ENCODE peak calls at places on chromosome 14, in eight cellular contexts. One of them, this sample, is unnamed.

GRCh38 chr14:24818823-24819341 is 184.9 kb upstream of the GZMB start:
- DNase-seq in HTR-8/SVneo: no peak
- DNase-seq in endothelial cell of umbilical vein: no peak
- DNase-seq in NCI-H1436: no peak
- DNase-seq in ELR: no peak
- DNase-seq in NCI-H460: no peak
- DNase-seq in iris pigment epithelial cell: no peak
- DNase-seq in M059J: no peak
- DNase-seq in this sample: no peak

GRCh38 chr14:57871487-57872080 is 5.7 kb upstream of the SLC35F4 start:
- DNase-seq in HTR-8/SVneo: peak; percentile 13
- DNase-seq in endothelial cell of umbilical vein: peak; percentile 26
- DNase-seq in NCI-H1436: peak; percentile 17
- DNase-seq in ELR: peak; percentile 63
- DNase-seq in NCI-H460: peak; percentile 9
- DNase-seq in iris pigment epithelial cell: peak; percentile 53
- DNase-seq in M059J: peak; percentile 59
- DNase-seq in this sample: no peak

GRCh38 chr14:49497725-49498348 is 88.3 kb downstream of the RPS29 start:
- DNase-seq in HTR-8/SVneo: peak; percentile 53
- DNase-seq in endothelial cell of umbilical vein: peak; percentile 78
- DNase-seq in NCI-H1436: peak; percentile 52
- DNase-seq in ELR: peak; percentile 80
- DNase-seq in NCI-H460: peak; percentile 63
- DNase-seq in iris pigment epithelial cell: peak; percentile 74
- DNase-seq in M059J: peak; percentile 66
- DNase-seq in this sample: no peak

GRCh38 chr14:71115306-71115705 is 208.0 kb downstream of the PCNX1 start:
- DNase-seq in HTR-8/SVneo: no peak
- DNase-seq in endothelial cell of umbilical vein: no peak
- DNase-seq in NCI-H1436: no peak
- DNase-seq in ELR: no peak
- DNase-seq in NCI-H460: no peak
- DNase-seq in iris pigment epithelial cell: no peak
- DNase-seq in M059J: no peak
- DNase-seq in this sample: no peak

GRCh38 chr14:56494167-56494566 is 85.4 kb upstream of the TMEM260 start:
- DNase-seq in HTR-8/SVneo: no peak
- DNase-seq in endothelial cell of umbilical vein: no peak
- DNase-seq in NCI-H1436: no peak
- DNase-seq in ELR: no peak
- DNase-seq in NCI-H460: no peak
- DNase-seq in iris pigment epithelial cell: no peak
- DNase-seq in M059J: no peak
- DNase-seq in this sample: no peak

GRCh38 chr14:93715279-93715927 is 72.9 kb downstream of the PRIMA1 start:
- DNase-seq in HTR-8/SVneo: no peak
- DNase-seq in endothelial cell of umbilical vein: no peak
- DNase-seq in NCI-H1436: no peak
- DNase-seq in ELR: no peak
- DNase-seq in NCI-H460: no peak
- DNase-seq in iris pigment epithelial cell: no peak
- DNase-seq in M059J: no peak
- DNase-seq in this sample: no peak

GRCh38 chr14:74572829-74573360 is 39.1 kb downstream of the LTBP2 start:
- DNase-seq in HTR-8/SVneo: no peak
- DNase-seq in endothelial cell of umbilical vein: peak; percentile 43
- DNase-seq in NCI-H1436: no peak
- DNase-seq in ELR: peak; percentile 35
- DNase-seq in NCI-H460: peak; percentile 20
- DNase-seq in iris pigment epithelial cell: peak; percentile 83
- DNase-seq in M059J: peak; percentile 88
- DNase-seq in this sample: no peak

GRCh38 chr14:61476737-61477410 is 155.5 kb downstream of the PRKCH start:
- DNase-seq in HTR-8/SVneo: peak; percentile 97
- DNase-seq in endothelial cell of umbilical vein: peak; percentile 100
- DNase-seq in NCI-H1436: no peak
- DNase-seq in ELR: peak; percentile 92
- DNase-seq in NCI-H460: peak; percentile 95
- DNase-seq in iris pigment epithelial cell: peak; percentile 99
- DNase-seq in M059J: peak; percentile 94
- DNase-seq in this sample: peak; percentile 47

GRCh38 chr14:24965934-24966593 is 83.9 kb downstream of the STXBP6 start:
- DNase-seq in HTR-8/SVneo: peak; percentile 76
- DNase-seq in endothelial cell of umbilical vein: peak; percentile 29
- DNase-seq in NCI-H1436: no peak
- DNase-seq in ELR: peak; percentile 20
- DNase-seq in NCI-H460: peak; percentile 82
- DNase-seq in iris pigment epithelial cell: peak; percentile 84
- DNase-seq in M059J: peak; percentile 13
- DNase-seq in this sample: no peak

GRCh38 chr14:94540031-94540794 is 21.0 kb upstream of the SERPINA4 start:
- DNase-seq in HTR-8/SVneo: no peak
- DNase-seq in endothelial cell of umbilical vein: peak; percentile 43
- DNase-seq in NCI-H1436: no peak
- DNase-seq in ELR: no peak
- DNase-seq in NCI-H460: no peak
- DNase-seq in iris pigment epithelial cell: peak; percentile 19
- DNase-seq in M059J: peak; percentile 28
- DNase-seq in this sample: no peak

GRCh38 chr14:98685725-98686124 is 586.3 kb downstream of the BCL11B start:
- DNase-seq in HTR-8/SVneo: no peak
- DNase-seq in endothelial cell of umbilical vein: no peak
- DNase-seq in NCI-H1436: no peak
- DNase-seq in ELR: no peak
- DNase-seq in NCI-H460: no peak
- DNase-seq in iris pigment epithelial cell: no peak
- DNase-seq in M059J: no peak
- DNase-seq in this sample: no peak

GRCh38 chr14:53979141-53979673 is 22.6 kb upstream of the BMP4 start:
- DNase-seq in HTR-8/SVneo: peak; percentile 36
- DNase-seq in endothelial cell of umbilical vein: no peak
- DNase-seq in NCI-H1436: no peak
- DNase-seq in ELR: no peak
- DNase-seq in NCI-H460: no peak
- DNase-seq in iris pigment epithelial cell: peak; percentile 33
- DNase-seq in M059J: peak; percentile 95
- DNase-seq in this sample: no peak

GRCh38 chr14:88359500-88359899 is 26.0 kb upstream of the SPATA7 start:
- DNase-seq in HTR-8/SVneo: no peak
- DNase-seq in endothelial cell of umbilical vein: no peak
- DNase-seq in NCI-H1436: no peak
- DNase-seq in ELR: no peak
- DNase-seq in NCI-H460: no peak
- DNase-seq in iris pigment epithelial cell: no peak
- DNase-seq in M059J: no peak
- DNase-seq in this sample: no peak

GRCh38 chr14:53946404-53947400 is 9.9 kb downstream of the BMP4 start:
- DNase-seq in HTR-8/SVneo: no peak
- DNase-seq in endothelial cell of umbilical vein: no peak
- DNase-seq in NCI-H1436: no peak
- DNase-seq in ELR: no peak
- DNase-seq in NCI-H460: no peak
- DNase-seq in iris pigment epithelial cell: no peak
- DNase-seq in M059J: peak; percentile 17
- DNase-seq in this sample: no peak

GRCh38 chr14:81176224-81176623 is 44.5 kb downstream of the GTF2A1 start:
- DNase-seq in HTR-8/SVneo: no peak
- DNase-seq in endothelial cell of umbilical vein: no peak
- DNase-seq in NCI-H1436: no peak
- DNase-seq in ELR: no peak
- DNase-seq in NCI-H460: no peak
- DNase-seq in iris pigment epithelial cell: no peak
- DNase-seq in M059J: no peak
- DNase-seq in this sample: no peak

GRCh38 chr14:51719970-51720369 is 68.3 kb downstream of the FRMD6 start:
- DNase-seq in HTR-8/SVneo: no peak
- DNase-seq in endothelial cell of umbilical vein: no peak
- DNase-seq in NCI-H1436: no peak
- DNase-seq in ELR: no peak
- DNase-seq in NCI-H460: no peak
- DNase-seq in iris pigment epithelial cell: no peak
- DNase-seq in M059J: no peak
- DNase-seq in this sample: no peak

GRCh38 chr14:64510825-64511679 is 6.5 kb downstream of the ZBTB1 start:
- DNase-seq in HTR-8/SVneo: peak; percentile 90
- DNase-seq in endothelial cell of umbilical vein: peak; percentile 72
- DNase-seq in NCI-H1436: peak; percentile 63
- DNase-seq in ELR: peak; percentile 82
- DNase-seq in NCI-H460: peak; percentile 68
- DNase-seq in iris pigment epithelial cell: peak; percentile 69
- DNase-seq in M059J: peak; percentile 72
- DNase-seq in this sample: peak; percentile 44

GRCh38 chr14:67513631-67514108 is 19.4 kb upstream of the PLEKHH1 start:
- DNase-seq in HTR-8/SVneo: no peak
- DNase-seq in endothelial cell of umbilical vein: no peak
- DNase-seq in NCI-H1436: no peak
- DNase-seq in ELR: no peak
- DNase-seq in NCI-H460: no peak
- DNase-seq in iris pigment epithelial cell: no peak
- DNase-seq in M059J: peak; percentile 32
- DNase-seq in this sample: no peak

GRCh38 chr14:105840266-105841021 is 314.1 kb downstream of the TMEM121 start:
- DNase-seq in HTR-8/SVneo: no peak
- DNase-seq in endothelial cell of umbilical vein: no peak
- DNase-seq in NCI-H1436: no peak
- DNase-seq in ELR: no peak
- DNase-seq in NCI-H460: no peak
- DNase-seq in iris pigment epithelial cell: no peak
- DNase-seq in M059J: no peak
- DNase-seq in this sample: peak; percentile 12

GRCh38 chr14:86055512-86055911 is 525.6 kb downstream of the FLRT2 start:
- DNase-seq in HTR-8/SVneo: peak; percentile 9
- DNase-seq in endothelial cell of umbilical vein: peak; percentile 19
- DNase-seq in NCI-H1436: no peak
- DNase-seq in ELR: peak; percentile 1
- DNase-seq in NCI-H460: peak; percentile 35
- DNase-seq in iris pigment epithelial cell: peak; percentile 26
- DNase-seq in M059J: no peak
- DNase-seq in this sample: no peak

GRCh38 chr14:105315941-105316562 is 1.5 kb downstream of the PACS2 start:
- DNase-seq in HTR-8/SVneo: no peak
- DNase-seq in endothelial cell of umbilical vein: no peak
- DNase-seq in NCI-H1436: no peak
- DNase-seq in ELR: no peak
- DNase-seq in NCI-H460: no peak
- DNase-seq in iris pigment epithelial cell: no peak
- DNase-seq in M059J: peak; percentile 51
- DNase-seq in this sample: peak; percentile 29

GRCh38 chr14:101619484-101619883 is 58.2 kb downstream of the DIO3 start:
- DNase-seq in HTR-8/SVneo: no peak
- DNase-seq in endothelial cell of umbilical vein: no peak
- DNase-seq in NCI-H1436: no peak
- DNase-seq in ELR: no peak
- DNase-seq in NCI-H460: no peak
- DNase-seq in iris pigment epithelial cell: no peak
- DNase-seq in M059J: no peak
- DNase-seq in this sample: no peak

GRCh38 chr14:33810308-33810707 is 140.6 kb downstream of the EGLN3 start:
- DNase-seq in HTR-8/SVneo: no peak
- DNase-seq in endothelial cell of umbilical vein: no peak
- DNase-seq in NCI-H1436: no peak
- DNase-seq in ELR: no peak
- DNase-seq in NCI-H460: no peak
- DNase-seq in iris pigment epithelial cell: peak; percentile 35
- DNase-seq in M059J: no peak
- DNase-seq in this sample: no peak

GRCh38 chr14:90778468-90779255 is 37.6 kb downstream of the TTC7B start:
- DNase-seq in HTR-8/SVneo: no peak
- DNase-seq in endothelial cell of umbilical vein: no peak
- DNase-seq in NCI-H1436: peak; percentile 91
- DNase-seq in ELR: no peak
- DNase-seq in NCI-H460: no peak
- DNase-seq in iris pigment epithelial cell: no peak
- DNase-seq in M059J: no peak
- DNase-seq in this sample: no peak

GRCh38 chr14:90691627-90692026 is 124.6 kb downstream of the TTC7B start:
- DNase-seq in HTR-8/SVneo: no peak
- DNase-seq in endothelial cell of umbilical vein: no peak
- DNase-seq in NCI-H1436: no peak
- DNase-seq in ELR: no peak
- DNase-seq in NCI-H460: no peak
- DNase-seq in iris pigment epithelial cell: peak; percentile 48
- DNase-seq in M059J: no peak
- DNase-seq in this sample: no peak

GRCh38 chr14:105711058-105711620 is 184.8 kb downstream of the TMEM121 start:
- DNase-seq in HTR-8/SVneo: no peak
- DNase-seq in endothelial cell of umbilical vein: no peak
- DNase-seq in NCI-H1436: no peak
- DNase-seq in ELR: no peak
- DNase-seq in NCI-H460: no peak
- DNase-seq in iris pigment epithelial cell: no peak
- DNase-seq in M059J: no peak
- DNase-seq in this sample: no peak

GRCh38 chr14:102819176-102819628 is 42.0 kb downstream of the TRAF3 start:
- DNase-seq in HTR-8/SVneo: no peak
- DNase-seq in endothelial cell of umbilical vein: no peak
- DNase-seq in NCI-H1436: no peak
- DNase-seq in ELR: no peak
- DNase-seq in NCI-H460: no peak
- DNase-seq in iris pigment epithelial cell: no peak
- DNase-seq in M059J: no peak
- DNase-seq in this sample: peak; percentile 33

GRCh38 chr14:101078105-101078891 is 174.8 kb upstream of the RTL1 start:
- DNase-seq in HTR-8/SVneo: no peak
- DNase-seq in endothelial cell of umbilical vein: no peak
- DNase-seq in NCI-H1436: no peak
- DNase-seq in ELR: no peak
- DNase-seq in NCI-H460: no peak
- DNase-seq in iris pigment epithelial cell: no peak
- DNase-seq in M059J: no peak
- DNase-seq in this sample: no peak

This sample was measured in activated T-cell treated with anti-CD3 and anti-CD28 coated beads, Interleukin-2, amount 50 U/mL, for 1 hour.